ENCODE peak calls at places on chromosome 3, in six cellular contexts. H is KBM-7, S is heart right ventricle, L is cardiac fibroblast, U is NCI-H1417, Z is NCI-H524 treated with DMSO at 0.1 percent for 48 hours. D is an unnamed sample.

GRCh38 chr3:32757618-32758374 is 60.0 kb upstream of the TRIM71 start:
- DNase-seq in Z (no peak), S (no peak), L (no peak), H (no peak), U (no peak), D (no peak)

GRCh38 chr3:135967867-135968266 is 2.3 kb downstream of the PPP2R3A start:
- DNase-seq in Z (no peak), L (no peak), U (no peak), H (no peak), S (no peak), D (no peak)

GRCh38 chr3:122760457-122761271 is 33.0 kb downstream of the HSPBAP1 start:
- DNase-seq in U (no peak), S (no peak), L (no peak), H (no peak), Z (no peak), D (no peak)

GRCh38 chr3:63876260-63876659 is 12.6 kb downstream of the ATXN7 start:
- DNase-seq in H (no peak), L (no peak), Z (no peak), S (no peak), U (no peak), D (no peak)

GRCh38 chr3:8561365-8561764 is 59.7 kb downstream of the LMCD1 start:
- DNase-seq in Z (no peak), L (peak), U (no peak), H (no peak), S (peak), D (no peak)

GRCh38 chr3:169150343-169150742 is 513.2 kb downstream of the MECOM start:
- DNase-seq in U (no peak), L (no peak), H (no peak), S (no peak), Z (no peak), D (no peak)

GRCh38 chr3:127647171-127647884 is 18.3 kb downstream of the PODXL2 start:
- DNase-seq in Z (no peak), H (no peak), L (no peak), U (no peak), S (no peak), D (no peak)

GRCh38 chr3:154616298-154616697 is 186.3 kb upstream of the GPR149 start:
- DNase-seq in L (no peak), Z (no peak), S (no peak), H (no peak), U (no peak), D (no peak)